ENCODE peak calls at places on chromosomes 13 and 19, in eight cellular contexts. K is heart left ventricle, L is A549, V is HCT116, N is body of pancreas, D is HepG2, C is right lobe of liver, R is IMR-90. E is an unnamed sample.

GRCh38 chr13:66506031-66506777 is 723.9 kb downstream of the PCDH9 start:
- ATAC-seq in D (no peak), K (no peak), N (no peak), R (no peak), C (no peak), V (no peak), L (no peak), E (no peak)

GRCh38 chr19:48760514-48761221 is 5.3 kb downstream of the FGF21 start:
- ATAC-seq in R (no peak), K (peak; percentile 90), D (peak; percentile 25), C (peak; percentile 15), V (no peak), N (peak; percentile 31), L (no peak), E (no peak)

GRCh38 chr13:26024558-26024957 is 27.3 kb downstream of the SHISA2 start:
- ATAC-seq in D (no peak), N (no peak), K (no peak), C (no peak), V (no peak), L (no peak), R (no peak), E (no peak)

GRCh38 chr13:72199640-72200039 is 332.6 kb upstream of the DACH1 start:
- ATAC-seq in D (no peak), K (no peak), R (no peak), N (no peak), C (no peak), L (no peak), V (no peak), E (no peak)

GRCh38 chr13:28314879-28315278 is 176.5 kb downstream of the PAN3 start:
- ATAC-seq in C (no peak), L (no peak), R (no peak), D (peak; percentile 57), N (no peak), V (no peak), K (no peak), E (no peak)

GRCh38 chr13:113954046-113954841 is 19.6 kb downstream of the C13orf46 start:
- ATAC-seq in C (no peak), L (peak; percentile 15), K (no peak), D (peak; percentile 20), R (no peak), V (no peak), N (no peak), E (no peak)

GRCh38 chr19:37059142-37059541 is 19.1 kb upstream of the ZNF420 start:
- ATAC-seq in C (no peak), D (no peak), K (no peak), R (no peak), V (no peak), L (no peak), N (no peak), E (no peak)

GRCh38 chr13:75331792-75332349 is 150.1 kb downstream of the TBC1D4 start:
- ATAC-seq in V (no peak), N (no peak), R (no peak), K (peak; percentile 49), C (no peak), D (no peak), L (no peak), E (no peak)

GRCh38 chr19:778910-779653 is 18.2 kb upstream of the PTBP1 start:
- ATAC-seq in R (peak; percentile 85), C (peak; percentile 67), N (no peak), L (peak; percentile 41), D (peak; percentile 41), K (peak; percentile 54), V (no peak), E (peak; percentile 79)

GRCh38 chr13:41411536-41411935 is 45.8 kb upstream of the RGCC start:
- ATAC-seq in D (peak; percentile 96), L (peak; percentile 68), N (no peak), R (peak; percentile 98), C (no peak), K (peak; percentile 57), V (peak; percentile 89), E (no peak)

GRCh38 chr13:32159147-32159869 is 127.7 kb downstream of the FRY start:
- ATAC-seq in N (peak; percentile 18), K (peak; percentile 90), C (no peak), L (no peak), R (peak; percentile 80), D (no peak), V (no peak), E (no peak)

DNA sequence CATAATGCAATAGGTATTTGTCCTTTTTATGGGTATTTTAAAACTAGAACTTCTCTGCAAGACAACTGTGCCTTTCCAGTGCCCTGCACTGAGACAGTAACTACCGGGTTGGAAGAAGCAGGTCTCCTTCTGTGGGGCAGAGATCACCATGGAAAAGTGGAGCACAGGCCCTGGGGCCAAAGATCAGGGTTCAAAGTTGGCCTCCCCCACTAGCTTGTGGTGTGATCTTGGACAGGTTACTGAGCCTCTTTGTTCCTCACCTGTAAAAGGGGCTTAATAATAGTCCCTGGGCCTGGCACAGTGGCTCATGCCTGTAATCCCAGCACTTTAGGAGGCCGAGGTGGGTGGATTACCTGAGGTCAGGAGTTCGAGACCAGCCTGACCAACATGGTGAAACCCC is 68.3 kb downstream of the CEBPG start:
- ATAC-seq in K (no peak), L (no peak), N (no peak), R (no peak), C (no peak), V (no peak), D (no peak), E (no peak)
- H3K4me3 ChIP-seq in K (no peak overlapping the region), L (no peak overlapping the region), N (no peak overlapping the region), R (no peak overlapping the region), C (no peak overlapping the region), V (no peak overlapping the region), D (no peak overlapping the region), E (no peak overlapping the region)

DNA sequence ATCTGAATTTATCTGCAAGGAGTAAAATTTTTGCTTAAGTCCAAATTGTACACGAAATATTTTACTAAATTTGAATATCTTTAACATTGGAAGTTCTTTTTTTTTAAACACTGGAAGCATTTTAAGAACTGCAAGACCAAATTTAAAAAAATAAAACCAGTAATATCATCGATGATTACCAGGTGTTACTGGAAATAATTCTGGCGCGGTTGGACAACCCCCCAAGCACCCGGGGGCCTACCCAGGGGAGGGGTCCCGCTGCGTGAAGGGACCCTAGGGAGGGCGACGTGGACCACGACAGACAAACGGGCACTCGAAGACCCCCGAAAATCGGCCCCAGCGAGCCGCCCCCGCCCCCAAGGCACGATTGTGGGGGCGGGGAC is 12.6 kb upstream of the JSRP1 start:
- ATAC-seq in R (no peak), D (no peak), L (no peak), V (no peak), N (no peak), C (no peak), K (no peak), E (no peak)
- H3K27ac ChIP-seq in R (peak overlapping the region; percentile 69), D (peak overlapping the region; percentile 57), L (peak overlapping the region; percentile 98), V (peak overlapping the region; percentile 53), N (peak overlapping the region; percentile 99), C (peak overlapping the region; percentile 99), K (peak overlapping the region; percentile 75), E (peak overlapping the region; percentile 94)

GRCh38 chr19:2524361-2524839 is 48.5 kb downstream of the GADD45B start:
- ATAC-seq in D (no peak), K (no peak), L (no peak), N (no peak), R (no peak), C (peak; percentile 6), V (peak; percentile 0), E (no peak)
- TF ChIP-seq POLR2A in D (no peak), K (no peak), L (no peak), N (no peak), R (no peak), C (no peak), V (no peak), E (no peak)

GRCh38 chr19:3397266-3398022 is 31.1 kb downstream of the NFIC start:
- ATAC-seq in V (peak; percentile 82), D (peak; percentile 94), N (peak; percentile 68), C (peak; percentile 60), K (peak; percentile 57), L (peak; percentile 80), R (peak; percentile 48), E (peak; percentile 9)

GRCh38 chr19:3401004-3401768 is 34.8 kb downstream of the NFIC start:
- ATAC-seq in N (no peak), C (peak; percentile 3), L (no peak), V (no peak), K (no peak), D (no peak), R (no peak), E (no peak)

GRCh38 chr19:3398900-3399278 is 32.5 kb downstream of the NFIC start:
- ATAC-seq in C (peak; percentile 4), N (no peak), V (no peak), D (no peak), L (no peak), R (no peak), K (peak; percentile 5), E (peak; percentile 23)

GRCh38 chr19:3398114-3398899 is 31.9 kb downstream of the NFIC start:
- ATAC-seq in D (peak; percentile 64), C (peak; percentile 67), V (no peak), R (peak; percentile 26), N (peak; percentile 83), L (peak; percentile 22), K (peak; percentile 91), E (peak; percentile 82)

GRCh38 chr19:3396881-3397265 is 30.5 kb downstream of the NFIC start:
- ATAC-seq in K (no peak), V (peak; percentile 9), L (peak; percentile 12), C (no peak), D (no peak), N (no peak), R (no peak), E (no peak)
- H3K4me3 ChIP-seq in K (no peak overlapping the region), V (peak overlapping the region; percentile 35), L (no peak overlapping the region), C (peak overlapping the region; percentile 10), D (peak overlapping the region; percentile 36), N (no peak overlapping the region), R (no peak overlapping the region), E (no peak overlapping the region)